ENCODE peak calls at places on chromosomes 7 and 10, in seven cellular contexts. J, A, F, N, L, K and P are unnamed samples.

GRCh38 chr10:11270135-11270857 is 252.6 kb downstream of the CELF2 start:
- DNase-seq in J (peak; percentile 4), A (peak; percentile 54), F (peak; percentile 54), N (peak; percentile 46), L (no peak), K (peak; percentile 31), P (peak; percentile 89)

GRCh38 chr10:77328272-77328816 is 309.3 kb downstream of the KCNMA1 start:
- DNase-seq in J (no peak), A (no peak), F (no peak), N (no peak), L (no peak), K (no peak), P (no peak)

GRCh38 chr10:127320176-127320575 is 123.8 kb upstream of the INSYN2A start:
- DNase-seq in J (no peak), A (no peak), F (no peak), N (no peak), L (no peak), K (no peak), P (no peak)

GRCh38 chr10:17144757-17145156 is 15.1 kb upstream of the CUBN start:
- DNase-seq in J (no peak), A (no peak), F (no peak), N (peak; percentile 5), L (no peak), K (no peak), P (no peak)

GRCh38 chr10:132432176-132432540 is 35.2 kb downstream of the PWWP2B start:
- DNase-seq in J (no peak), A (no peak), F (no peak), N (no peak), L (no peak), K (no peak), P (no peak)

GRCh38 chr10:125768217-125768616 is 7.4 kb downstream of the MMP21 start:
- DNase-seq in J (no peak), A (peak; percentile 95), F (peak; percentile 8), N (no peak), L (peak; percentile 57), K (no peak), P (no peak)

GRCh38 chr7:104979167-104979841 is 34.7 kb upstream of the KMT2E start:
- DNase-seq in J (no peak), A (peak; percentile 89), F (no peak), N (no peak), L (no peak), K (no peak), P (no peak)

GRCh38 chr7:127799535-127800305 is 147.7 kb downstream of the SND1 start:
- DNase-seq in J (no peak), A (no peak), F (peak; percentile 5), N (no peak), L (no peak), K (no peak), P (no peak)

GRCh38 chr10:70433581-70434280 is 7.8 kb downstream of the NODAL start:
- DNase-seq in J (no peak), A (no peak), F (no peak), N (no peak), L (no peak), K (no peak), P (no peak)

GRCh38 chr7:149881328-149882263 is 7.8 kb downstream of the ATP6V0E2 start:
- DNase-seq in J (no peak), A (no peak), F (no peak), N (no peak), L (no peak), K (no peak), P (no peak)

GRCh38 chr7:18900801-18901200 is 216.6 kb downstream of the TWIST1 start:
- DNase-seq in J (no peak), A (no peak), F (no peak), N (no peak), L (no peak), K (no peak), P (no peak)

GRCh38 chr10:129441391-129442009 is 25.5 kb upstream of the MGMT start:
- DNase-seq in J (no peak), A (no peak), F (no peak), N (no peak), L (no peak), K (no peak), P (no peak)

GRCh38 chr7:69412331-69413146 is 185.7 kb upstream of the AUTS2 start:
- DNase-seq in J (no peak), A (no peak), F (no peak), N (no peak), L (no peak), K (no peak), P (peak; percentile 86)

GRCh38 chr7:21850531-21851285 is 95.0 kb downstream of the CDCA7L start:
- DNase-seq in J (no peak), A (no peak), F (no peak), N (no peak), L (no peak), K (no peak), P (no peak)

GRCh38 chr10:75018233-75018632 is 93.2 kb upstream of the SAMD8 start:
- DNase-seq in J (no peak), A (peak; percentile 66), F (no peak), N (no peak), L (no peak), K (no peak), P (no peak)

GRCh38 chr7:5523052-5523711 is 99.5 kb upstream of the TNRC18 start:
- DNase-seq in J (no peak), A (peak; percentile 43), F (no peak), N (no peak), L (no peak), K (no peak), P (no peak)

GRCh38 chr10:60806951-60807350 is 28.7 kb downstream of the CDK1 start:
- DNase-seq in J (no peak), A (no peak), F (no peak), N (no peak), L (no peak), K (no peak), P (no peak)

GRCh38 chr10:34830527-34830926 is 15.4 kb upstream of the PARD3 start:
- DNase-seq in J (no peak), A (no peak), F (no peak), N (no peak), L (no peak), K (no peak), P (no peak)

GRCh38 chr10:95201736-95202135 is 7.7 kb downstream of the ACSM6 start:
- DNase-seq in J (no peak), A (no peak), F (no peak), N (no peak), L (no peak), K (no peak), P (no peak)

GRCh38 chr7:75937958-75938786 is 23.2 kb downstream of the POR start:
- DNase-seq in J (peak; percentile 87), A (no peak), F (no peak), N (no peak), L (peak; percentile 44), K (peak; percentile 32), P (peak; percentile 84)

GRCh38 chr10:992523-993340 is 4.5 kb downstream of the GTPBP4 start:
- DNase-seq in J (no peak), A (no peak), F (no peak), N (no peak), L (no peak), K (no peak), P (no peak)

GRCh38 chr10:55500931-55501559 is 700.0 kb upstream of the PCDH15 start:
- DNase-seq in J (no peak), A (peak; percentile 63), F (peak; percentile 38), N (no peak), L (no peak), K (no peak), P (no peak)